ENCODE peak calls at places on chromosomes 7 and 10, in ten cellular contexts. A is cardiac muscle cell, T is lung, E is uterus, R is body of pancreas, L is kidney, Q is AG04450, J is heart right ventricle, S is Peyer's patch, C is psoas muscle. D is an unnamed sample.

GRCh38 chr10:12333382-12334185 is 15.8 kb upstream of the CAMK1D start:
- DNase-seq in A (no peak), T (peak), E (peak), R (peak), L (peak), Q (peak), J (peak), S (peak), C (peak), D (peak)

GRCh38 chr10:125692932-125693847 is 10.2 kb upstream of the TEX36 start:
- DNase-seq in A (no peak), T (no peak), E (no peak), R (no peak), L (no peak), Q (no peak), J (no peak), S (no peak), C (no peak), D (no peak)

GRCh38 chr10:71242621-71243009 is 30.2 kb downstream of the UNC5B start:
- DNase-seq in A (no peak), T (no peak), E (no peak), R (no peak), L (no peak), Q (no peak), J (no peak), S (no peak), C (no peak), D (no peak)

GRCh38 chr10:3537518-3537917 is 247.5 kb downstream of the KLF6 start:
- DNase-seq in A (no peak), T (no peak), E (no peak), R (no peak), L (no peak), Q (no peak), J (no peak), S (no peak), C (no peak), D (no peak)

GRCh38 chr7:25789701-25790240 is 362.2 kb upstream of the NFE2L3 start:
- DNase-seq in A (no peak), T (no peak), E (no peak), R (no peak), L (no peak), Q (no peak), J (no peak), S (no peak), C (no peak), D (no peak)

GRCh38 chr10:16909961-16910794 is 93.0 kb upstream of the RSU1 start:
- DNase-seq in A (no peak), T (no peak), E (no peak), R (no peak), L (no peak), Q (no peak), J (no peak), S (no peak), C (no peak), D (no peak)

GRCh38 chr10:95171336-95171735 is 22.7 kb upstream of the ACSM6 start:
- DNase-seq in A (no peak), T (no peak), E (no peak), R (no peak), L (no peak), Q (no peak), J (no peak), S (no peak), C (no peak), D (no peak)

GRCh38 chr10:125266966-125267365 is 106.6 kb upstream of the CTBP2 start:
- DNase-seq in A (no peak), T (no peak), E (no peak), R (no peak), L (no peak), Q (no peak), J (no peak), S (no peak), C (no peak), D (no peak)

GRCh38 chr10:117460846-117461765 is 81.4 kb upstream of the EMX2 start:
- DNase-seq in A (no peak), T (no peak), E (peak), R (no peak), L (no peak), Q (no peak), J (no peak), S (no peak), C (no peak), D (no peak)

GRCh38 chr10:98416589-98416988 is 1.6 kb upstream of the PYROXD2 start:
- DNase-seq in A (no peak), T (no peak), E (no peak), R (no peak), L (no peak), Q (no peak), J (no peak), S (peak), C (no peak), D (no peak)

GRCh38 chr7:143040209-143040710 is 11.9 kb upstream of the OR6V1 start:
- DNase-seq in A (no peak), T (no peak), E (no peak), R (no peak), L (no peak), Q (no peak), J (no peak), S (no peak), C (no peak), D (no peak)
- TF ChIP-seq CTCF in A (no peak), T (no peak), E (no peak), R (no peak), L (no peak), Q (no peak), J (no peak), S (no peak), C (no peak), D (no peak)

GRCh38 chr7:105678811-105679495 is 97.7 kb upstream of the EFCAB10 start:
- DNase-seq in A (no peak), T (peak), E (peak), R (peak), L (peak), Q (no peak), J (peak), S (peak), C (peak), D (peak)
- H3K27ac ChIP-seq in A (no peak), T (peak), E (peak), R (peak), L (peak), Q (peak), J (peak), S (peak), C (peak), D (no peak)

GRCh38 chr10:110615057-110615630 is 29.0 kb upstream of the RBM20 start:
- DNase-seq in A (no peak), T (no peak), E (no peak), R (no peak), L (no peak), Q (peak), J (no peak), S (no peak), C (no peak), D (peak)

GRCh38 chr10:110612073-110612472 is 32.1 kb upstream of the RBM20 start:
- DNase-seq in A (no peak), T (no peak), E (no peak), R (no peak), L (no peak), Q (no peak), J (no peak), S (no peak), C (no peak), D (no peak)

GRCh38 chr10:110612629-110613028 is 31.5 kb upstream of the RBM20 start:
- DNase-seq in A (no peak), T (no peak), E (no peak), R (no peak), L (no peak), Q (no peak), J (no peak), S (no peak), C (no peak), D (no peak)

GRCh38 chr10:110613996-110614495 is 30.1 kb upstream of the RBM20 start:
- DNase-seq in A (no peak), T (no peak), E (no peak), R (no peak), L (no peak), Q (no peak), J (no peak), S (no peak), C (no peak), D (no peak)

GRCh38 chr10:110613341-110613995 is 30.7 kb upstream of the RBM20 start:
- DNase-seq in A (no peak), T (no peak), E (no peak), R (no peak), L (no peak), Q (no peak), J (no peak), S (no peak), C (no peak), D (no peak)
- TF ChIP-seq CTCF in A (no peak), T (no peak), E (no peak), R (no peak), L (no peak), Q (no peak), J (no peak), S (no peak), C (no peak), D (no peak)

GRCh38 chr10:114810926-114811325 is 10.7 kb upstream of the FHIP2A start:
- DNase-seq in A (no peak), T (no peak), E (no peak), R (no peak), L (no peak), Q (no peak), J (no peak), S (no peak), C (no peak), D (no peak)
- H3K27ac ChIP-seq in A (no peak), T (no peak), E (no peak), R (no peak), L (no peak), Q (no peak), J (no peak), S (no peak), C (no peak), D (no peak)

GRCh38 chr7:127154101-127154500 is 98.6 kb downstream of the GRM8 start:
- DNase-seq in A (no peak), T (no peak), E (no peak), R (no peak), L (no peak), Q (no peak), J (no peak), S (no peak), C (no peak), D (no peak)

GRCh38 chr7:127152423-127152822 is 100.3 kb downstream of the GRM8 start:
- DNase-seq in A (no peak), T (no peak), E (no peak), R (no peak), L (no peak), Q (no peak), J (no peak), S (no peak), C (no peak), D (no peak)

GRCh38 chr7:127153315-127153714 is 99.4 kb downstream of the GRM8 start:
- DNase-seq in A (no peak), T (no peak), E (no peak), R (no peak), L (no peak), Q (no peak), J (no peak), S (no peak), C (no peak), D (no peak)

GRCh38 chr7:127151379-127151778 is 101.4 kb downstream of the GRM8 start:
- DNase-seq in A (no peak), T (no peak), E (no peak), R (no peak), L (no peak), Q (no peak), J (no peak), S (no peak), C (no peak), D (no peak)

DNA sequence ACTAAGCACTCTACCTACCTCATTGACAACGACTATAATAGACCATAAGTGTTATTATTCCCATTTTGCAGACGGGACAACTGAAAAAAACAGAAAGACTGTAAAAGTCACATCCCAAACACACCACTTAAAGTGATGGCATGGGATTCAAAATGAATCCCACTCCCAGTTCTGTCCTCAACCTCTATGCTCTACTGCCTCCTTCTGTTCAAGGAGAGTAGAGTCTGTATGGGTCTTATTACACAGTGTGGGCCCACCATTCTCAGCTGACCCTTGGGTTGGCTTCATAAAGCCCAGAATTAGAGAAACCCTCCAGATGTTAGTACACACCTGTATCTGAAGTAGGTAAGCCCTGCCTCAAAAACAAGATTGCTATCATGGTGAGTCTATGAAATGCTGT is 102.2 kb downstream of the GRM8 start:
- DNase-seq in A (no peak), T (no peak), E (no peak), R (no peak), L (no peak), Q (no peak), J (no peak), S (no peak), C (no peak), D (no peak)
- TF ChIP-seq CTCF in A (no peak), T (no peak), E (no peak), R (no peak), L (no peak), Q (no peak), J (no peak), S (no peak), C (no peak), D (no peak)

DNA sequence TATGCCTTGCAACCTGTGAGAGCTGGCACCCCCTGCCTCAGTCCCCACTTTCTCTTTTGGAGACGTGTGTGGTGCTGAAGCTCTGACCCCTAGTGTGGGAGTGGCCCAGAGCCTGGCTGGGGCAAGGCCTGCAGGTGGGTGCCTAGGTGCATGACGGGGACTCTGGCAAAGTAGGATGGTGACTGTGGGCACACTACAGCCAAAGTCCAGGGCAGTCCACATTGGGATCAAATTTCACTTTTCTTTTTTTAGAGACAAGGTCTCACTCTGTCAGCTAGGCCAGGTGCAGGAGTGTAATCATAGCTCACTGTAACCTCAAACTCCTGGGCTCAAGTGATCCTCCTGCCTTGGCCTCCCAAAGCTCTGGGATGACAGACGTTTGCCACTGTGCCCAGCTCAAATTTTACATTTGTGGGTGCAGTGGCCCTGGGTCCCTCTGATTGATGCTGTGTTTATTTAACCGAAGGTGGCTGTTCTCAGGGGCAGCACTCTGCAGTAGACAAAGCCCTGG is 52.3 kb downstream of the NEURL1 start:
- DNase-seq in A (no peak), T (no peak), E (peak), R (peak), L (no peak), Q (no peak), J (no peak), S (peak), C (peak), D (no peak)
- H3K27ac ChIP-seq in A (no peak), T (no peak), E (peak), R (peak), L (no peak), Q (no peak), J (no peak), S (no peak), C (peak), D (no peak)